ENCODE peak calls at places on chromosomes 12 and 14, in four cellular contexts. One of them, this sample, is unnamed.

GRCh38 chr14:95516554-95517209 is at the start of gene SYNE3:
- DNase-seq in PC-9: peak; percentile 16
- DNase-seq in A549: peak; percentile 46
- DNase-seq in K562: no peak
- DNase-seq in this sample: peak; percentile 55

GRCh38 chr12:29611906-29612305 is 114.4 kb upstream of the OVCH1 start:
- DNase-seq in PC-9: no peak
- DNase-seq in A549: no peak
- DNase-seq in K562: no peak
- DNase-seq in this sample: no peak

GRCh38 chr12:26274441-26275312 is 79.3 kb downstream of the SSPN start:
- DNase-seq in K562: peak; percentile 91
- DNase-seq in PC-9: peak; percentile 88
- DNase-seq in A549: peak; percentile 91
- DNase-seq in this sample: no peak

GRCh38 chr14:44154889-44155288 is 352.2 kb downstream of the FSCB start:
- DNase-seq in K562: no peak
- DNase-seq in A549: no peak
- DNase-seq in PC-9: no peak
- DNase-seq in this sample: no peak

GRCh38 chr12:101924647-101925046 is 47.3 kb downstream of the DRAM1 start:
- DNase-seq in PC-9: no peak
- DNase-seq in A549: peak; percentile 28
- DNase-seq in K562: peak; percentile 65
- DNase-seq in this sample: peak; percentile 81

GRCh38 chr12:54725233-54725843 is 77.2 kb upstream of the DCD start:
- DNase-seq in K562: peak; percentile 12
- DNase-seq in PC-9: no peak
- DNase-seq in A549: peak; percentile 38
- DNase-seq in this sample: peak; percentile 46

GRCh38 chr14:96637521-96637920 is 135.3 kb downstream of the PAPOLA start:
- DNase-seq in A549: no peak
- DNase-seq in K562: no peak
- DNase-seq in PC-9: no peak
- DNase-seq in this sample: no peak

GRCh38 chr12:125652689-125653088 is 587.5 kb downstream of the AACS start:
- DNase-seq in PC-9: no peak
- DNase-seq in A549: no peak
- DNase-seq in K562: no peak
- DNase-seq in this sample: no peak

GRCh38 chr14:103520657-103521437 is 1.8 kb downstream of the CKB start:
- DNase-seq in K562: peak; percentile 88
- DNase-seq in A549: peak; percentile 81
- DNase-seq in PC-9: peak; percentile 95
- DNase-seq in this sample: peak; percentile 94

GRCh38 chr12:6605425-6606330 is 1.5 kb downstream of the CHD4 start:
- DNase-seq in K562: peak; percentile 16
- DNase-seq in PC-9: peak; percentile 31
- DNase-seq in A549: peak; percentile 36
- DNase-seq in this sample: peak; percentile 64

GRCh38 chr14:76181546-76181945 is 29.8 kb downstream of the GPATCH2L start:
- DNase-seq in K562: no peak
- DNase-seq in A549: no peak
- DNase-seq in PC-9: no peak
- DNase-seq in this sample: peak; percentile 63

GRCh38 chr14:56150645-56151345 is 32.6 kb downstream of the PELI2 start:
- DNase-seq in A549: no peak
- DNase-seq in K562: no peak
- DNase-seq in PC-9: no peak
- DNase-seq in this sample: no peak

GRCh38 chr12:120062976-120063579 is 53.5 kb downstream of the RAB35 start:
- DNase-seq in K562: no peak
- DNase-seq in A549: no peak
- DNase-seq in PC-9: no peak
- DNase-seq in this sample: no peak

GRCh38 chr12:48956279-48957140 is 777 bp downstream of the ARF3 start:
- DNase-seq in A549: peak; percentile 94
- DNase-seq in K562: peak; percentile 94
- DNase-seq in PC-9: peak; percentile 87
- DNase-seq in this sample: peak; percentile 64

GRCh38 chr12:93710574-93710926 is 33.4 kb downstream of the CRADD start:
- DNase-seq in K562: no peak
- DNase-seq in PC-9: no peak
- DNase-seq in A549: no peak
- DNase-seq in this sample: no peak

GRCh38 chr12:54522213-54522612 is 24.7 kb downstream of the NCKAP1L start:
- DNase-seq in PC-9: no peak
- DNase-seq in A549: no peak
- DNase-seq in K562: no peak
- DNase-seq in this sample: no peak

GRCh38 chr14:102071283-102071998 is 15.4 kb downstream of the HSP90AA1 start:
- DNase-seq in PC-9: peak; percentile 66
- DNase-seq in K562: no peak
- DNase-seq in A549: no peak
- DNase-seq in this sample: peak; percentile 44

GRCh38 chr14:23013056-23014054 is 3.4 kb upstream of the C14orf93 start:
- DNase-seq in K562: peak; percentile 29
- DNase-seq in PC-9: no peak
- DNase-seq in A549: no peak
- DNase-seq in this sample: no peak

GRCh38 chr14:104683653-104684448 is 5.6 kb upstream of the INF2 start:
- DNase-seq in A549: no peak
- DNase-seq in K562: no peak
- DNase-seq in PC-9: no peak
- DNase-seq in this sample: no peak

GRCh38 chr14:60509438-60510253 is 700 bp downstream of the SIX6 start:
- DNase-seq in K562: no peak
- DNase-seq in PC-9: no peak
- DNase-seq in A549: no peak
- DNase-seq in this sample: no peak

GRCh38 chr14:77035267-77035666 is 6.8 kb upstream of the IRF2BPL start:
- DNase-seq in K562: no peak
- DNase-seq in A549: no peak
- DNase-seq in PC-9: no peak
- DNase-seq in this sample: no peak

DNA sequence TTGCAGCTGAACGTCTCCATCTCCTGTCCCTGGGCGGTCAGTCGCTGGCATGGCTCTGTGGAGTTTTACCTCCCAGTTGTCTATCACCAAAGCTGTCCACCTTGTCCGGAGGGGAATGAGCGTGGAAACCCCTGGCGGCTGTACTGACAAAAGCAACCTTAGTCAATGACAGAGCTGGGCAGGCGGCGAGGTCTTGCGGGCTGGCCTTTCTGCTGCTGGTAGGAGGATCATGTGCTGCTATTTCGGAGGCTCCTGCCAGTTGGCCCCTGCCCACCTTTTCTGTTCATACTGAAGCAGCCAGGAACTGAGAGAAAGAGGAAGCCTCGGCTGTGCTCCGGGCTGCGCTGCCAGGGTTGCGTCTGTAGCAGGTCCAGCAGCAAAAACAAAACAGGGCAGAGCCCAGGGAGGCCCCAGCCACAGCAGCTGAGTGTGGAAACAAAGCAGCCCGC is 57.7 kb downstream of the HMGA2 start:
- DNase-seq in A549: no peak
- DNase-seq in K562: peak; percentile 5
- DNase-seq in PC-9: no peak
- DNase-seq in this sample: no peak
- H3K4me3 ChIP-seq in A549: no peak overlapping the region
- H3K4me3 ChIP-seq in K562: no peak overlapping the region
- H3K4me3 ChIP-seq in PC-9: no peak overlapping the region
- H3K4me3 ChIP-seq in this sample: no peak overlapping the region

GRCh38 chr14:78399316-78399889 is 229.2 kb downstream of the NRXN3 start:
- DNase-seq in PC-9: no peak
- DNase-seq in K562: peak; percentile 23
- DNase-seq in A549: no peak
- DNase-seq in this sample: peak; percentile 68

GRCh38 chr14:78401866-78402265 is 231.7 kb downstream of the NRXN3 start:
- DNase-seq in PC-9: no peak
- DNase-seq in A549: no peak
- DNase-seq in K562: no peak
- DNase-seq in this sample: no peak

GRCh38 chr14:78403278-78403815 is 233.2 kb downstream of the NRXN3 start:
- DNase-seq in PC-9: no peak
- DNase-seq in A549: no peak
- DNase-seq in K562: no peak
- DNase-seq in this sample: no peak

GRCh38 chr14:78405071-78405856 is 235.1 kb downstream of the NRXN3 start:
- DNase-seq in K562: peak; percentile 1
- DNase-seq in A549: no peak
- DNase-seq in PC-9: no peak
- DNase-seq in this sample: no peak
- H3K4me3 ChIP-seq in K562: no peak overlapping the region
- H3K4me3 ChIP-seq in A549: no peak overlapping the region
- H3K4me3 ChIP-seq in PC-9: no peak overlapping the region
- H3K4me3 ChIP-seq in this sample: no peak overlapping the region

DNA sequence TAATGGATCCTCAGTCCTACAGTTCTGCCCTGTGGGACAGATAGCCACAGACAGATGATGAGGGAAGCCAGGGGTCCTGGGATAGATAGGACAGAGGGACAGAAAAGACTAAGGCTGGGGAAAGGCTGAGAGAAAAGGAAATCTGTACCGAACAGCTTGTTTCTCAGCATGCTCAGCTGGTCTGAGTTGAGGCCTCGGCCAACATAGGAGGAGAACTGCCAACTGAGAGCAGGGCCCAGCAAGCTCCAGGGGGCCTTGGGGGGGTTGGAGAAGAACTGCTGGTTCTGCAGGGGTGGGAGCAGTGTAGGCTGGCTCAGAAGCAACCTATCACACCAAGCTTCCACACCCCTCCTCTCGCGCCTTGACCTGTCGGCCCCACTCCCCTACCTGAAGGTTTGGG is 10.1 kb downstream of the IL23A start:
- DNase-seq in PC-9: no peak
- DNase-seq in K562: no peak
- DNase-seq in A549: no peak
- DNase-seq in this sample: no peak
- H3K4me3 ChIP-seq in PC-9: no peak overlapping the region
- H3K4me3 ChIP-seq in K562: no peak overlapping the region
- H3K4me3 ChIP-seq in A549: no peak overlapping the region
- H3K4me3 ChIP-seq in this sample: no peak overlapping the region

GRCh38 chr12:108833757-108834472 is 23.5 kb downstream of the SSH1 start:
- DNase-seq in PC-9: no peak
- DNase-seq in K562: no peak
- DNase-seq in A549: no peak
- DNase-seq in this sample: no peak
- H3K4me3 ChIP-seq in PC-9: peak overlapping the region; percentile 11
- H3K4me3 ChIP-seq in K562: no peak overlapping the region
- H3K4me3 ChIP-seq in A549: no peak overlapping the region
- H3K4me3 ChIP-seq in this sample: no peak overlapping the region

DNA sequence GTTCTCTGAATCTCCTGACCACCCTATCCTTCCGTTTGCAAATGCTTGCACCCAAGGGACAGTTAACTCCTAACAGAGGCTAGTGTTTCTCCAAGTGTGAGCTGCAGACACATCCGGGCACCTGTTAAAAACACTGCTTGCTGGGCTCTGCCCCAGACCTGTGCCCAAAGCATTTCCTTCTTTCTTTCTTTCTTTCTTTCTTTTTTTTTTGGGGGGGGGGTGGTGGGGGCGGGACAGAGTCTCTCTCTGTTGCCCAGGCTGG is 42.5 kb downstream of the SPRING1 start:
- DNase-seq in A549: no peak
- DNase-seq in K562: no peak
- DNase-seq in PC-9: no peak
- DNase-seq in this sample: peak; percentile 76
- H3K4me3 ChIP-seq in A549: no peak overlapping the region
- H3K4me3 ChIP-seq in K562: no peak overlapping the region
- H3K4me3 ChIP-seq in PC-9: no peak overlapping the region
- H3K4me3 ChIP-seq in this sample: peak overlapping the region; percentile 48

GRCh38 chr14:64703393-64704144 is 655 bp upstream of the PLEKHG3 start:
- DNase-seq in A549: no peak
- DNase-seq in PC-9: no peak
- DNase-seq in K562: no peak
- DNase-seq in this sample: no peak
- H3K4me3 ChIP-seq in A549: peak overlapping the region; percentile 72
- H3K4me3 ChIP-seq in PC-9: peak overlapping the region; percentile 97
- H3K4me3 ChIP-seq in K562: no peak overlapping the region
- H3K4me3 ChIP-seq in this sample: no peak overlapping the region

GRCh38 chr14:99658218-99658617 is 13.3 kb downstream of the HHIPL1 start:
- DNase-seq in A549: no peak
- DNase-seq in K562: no peak
- DNase-seq in PC-9: no peak
- DNase-seq in this sample: no peak

GRCh38 chr14:99662846-99663245 is 17.9 kb downstream of the HHIPL1 start:
- DNase-seq in A549: no peak
- DNase-seq in K562: no peak
- DNase-seq in PC-9: no peak
- DNase-seq in this sample: no peak

GRCh38 chr14:99660006-99660566 is 15.2 kb downstream of the HHIPL1 start:
- DNase-seq in A549: no peak
- DNase-seq in K562: no peak
- DNase-seq in PC-9: no peak
- DNase-seq in this sample: no peak

GRCh38 chr14:99659333-99659741 is 14.4 kb downstream of the HHIPL1 start:
- DNase-seq in K562: no peak
- DNase-seq in A549: no peak
- DNase-seq in PC-9: no peak
- DNase-seq in this sample: no peak

GRCh38 chr14:99660794-99661193 is 15.9 kb downstream of the HHIPL1 start:
- DNase-seq in K562: no peak
- DNase-seq in PC-9: no peak
- DNase-seq in A549: no peak
- DNase-seq in this sample: no peak
- H3K4me3 ChIP-seq in K562: no peak overlapping the region
- H3K4me3 ChIP-seq in PC-9: no peak overlapping the region
- H3K4me3 ChIP-seq in A549: no peak overlapping the region
- H3K4me3 ChIP-seq in this sample: no peak overlapping the region

GRCh38 chr12:121943926-121944325 is 25.5 kb downstream of the CFAP251 start:
- DNase-seq in PC-9: no peak
- DNase-seq in K562: no peak
- DNase-seq in A549: no peak
- DNase-seq in this sample: no peak

GRCh38 chr12:121942145-121942718 is 23.8 kb downstream of the CFAP251 start:
- DNase-seq in A549: no peak
- DNase-seq in PC-9: no peak
- DNase-seq in K562: no peak
- DNase-seq in this sample: no peak

GRCh38 chr12:121937654-121938053 is 19.3 kb downstream of the CFAP251 start:
- DNase-seq in PC-9: no peak
- DNase-seq in K562: no peak
- DNase-seq in A549: no peak
- DNase-seq in this sample: no peak

GRCh38 chr12:121939992-121940766 is 21.8 kb downstream of the CFAP251 start:
- DNase-seq in K562: no peak
- DNase-seq in A549: no peak
- DNase-seq in PC-9: no peak
- DNase-seq in this sample: no peak

DNA sequence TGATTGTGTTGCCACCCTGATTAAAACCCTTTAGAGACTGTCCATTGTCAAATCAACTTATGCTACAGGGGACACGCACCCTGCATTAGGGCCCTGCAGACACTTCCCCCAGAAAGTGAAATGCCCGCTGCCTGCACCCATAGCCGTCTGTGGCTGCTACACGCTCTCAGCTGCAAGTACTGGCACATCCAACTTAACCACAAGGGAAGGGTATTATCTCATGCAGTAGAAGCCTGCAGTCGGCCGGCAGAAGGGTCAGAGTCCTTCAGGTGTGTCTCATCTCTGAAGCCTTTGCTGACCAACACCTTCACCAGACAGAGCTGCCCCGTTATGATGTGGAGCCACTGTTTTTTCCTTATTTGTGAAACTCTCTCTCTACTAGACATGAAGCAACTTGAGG is 20.8 kb downstream of the CFAP251 start:
- DNase-seq in PC-9: no peak
- DNase-seq in A549: no peak
- DNase-seq in K562: no peak
- DNase-seq in this sample: peak; percentile 60
- H3K4me3 ChIP-seq in PC-9: no peak overlapping the region
- H3K4me3 ChIP-seq in A549: no peak overlapping the region
- H3K4me3 ChIP-seq in K562: no peak overlapping the region
- H3K4me3 ChIP-seq in this sample: peak overlapping the region; percentile 12